ENCODE peak calls at places on chromosomes 11 and 22, in seven cellular contexts. One of them, this sample, is unnamed.

GRCh38 chr11:47886096-47886495 is 37.9 kb upstream of the NUP160 start:
- DNase-seq in HCT116: no peak
- DNase-seq in SK-N-SH: no peak
- DNase-seq in GM12878: no peak
- DNase-seq in H1: no peak
- DNase-seq in K562: no peak
- DNase-seq in HepG2: no peak
- DNase-seq in this sample: no peak

GRCh38 chr11:1854132-1854948 is 1.5 kb downstream of the LSP1 start:
- DNase-seq in HCT116: no peak
- DNase-seq in SK-N-SH: no peak
- DNase-seq in GM12878: peak
- DNase-seq in H1: no peak
- DNase-seq in K562: no peak
- DNase-seq in HepG2: no peak
- DNase-seq in this sample: no peak

GRCh38 chr22:36395061-36395849 is 7.5 kb upstream of the MYH9 start:
- DNase-seq in HCT116: no peak
- DNase-seq in SK-N-SH: no peak
- DNase-seq in GM12878: no peak
- DNase-seq in H1: no peak
- DNase-seq in K562: peak
- DNase-seq in HepG2: no peak
- DNase-seq in this sample: peak

GRCh38 chr11:32072872-32073661 is 17.8 kb upstream of the RCN1 start:
- DNase-seq in HCT116: no peak
- DNase-seq in SK-N-SH: peak
- DNase-seq in GM12878: no peak
- DNase-seq in H1: no peak
- DNase-seq in K562: no peak
- DNase-seq in HepG2: no peak
- DNase-seq in this sample: no peak

GRCh38 chr11:119696378-119697157 is 32.4 kb downstream of the NECTIN1 start:
- DNase-seq in HCT116: no peak
- DNase-seq in SK-N-SH: no peak
- DNase-seq in GM12878: no peak
- DNase-seq in H1: no peak
- DNase-seq in K562: peak
- DNase-seq in HepG2: no peak
- DNase-seq in this sample: peak

GRCh38 chr22:24230911-24231656 is 13.8 kb downstream of the GGT5 start:
- DNase-seq in HCT116: no peak
- DNase-seq in SK-N-SH: peak
- DNase-seq in GM12878: no peak
- DNase-seq in H1: peak
- DNase-seq in K562: peak
- DNase-seq in HepG2: no peak
- DNase-seq in this sample: no peak

GRCh38 chr22:30433773-30434172 is 8.2 kb downstream of the MTFP1 start:
- DNase-seq in HCT116: no peak
- DNase-seq in SK-N-SH: no peak
- DNase-seq in GM12878: no peak
- DNase-seq in H1: no peak
- DNase-seq in K562: no peak
- DNase-seq in HepG2: no peak
- DNase-seq in this sample: no peak

GRCh38 chr11:93536346-93536871 is 6.8 kb downstream of the SMCO4 start:
- DNase-seq in HCT116: no peak
- DNase-seq in SK-N-SH: no peak
- DNase-seq in GM12878: no peak
- DNase-seq in H1: no peak
- DNase-seq in K562: no peak
- DNase-seq in HepG2: no peak
- DNase-seq in this sample: no peak

GRCh38 chr11:94948070-94948617 is 25.2 kb downstream of the CWC15 start:
- DNase-seq in HCT116: no peak
- DNase-seq in SK-N-SH: no peak
- DNase-seq in GM12878: no peak
- DNase-seq in H1: no peak
- DNase-seq in K562: no peak
- DNase-seq in HepG2: no peak
- DNase-seq in this sample: no peak

GRCh38 chr11:57800444-57801184 is 39.0 kb downstream of the CTNND1 start:
- DNase-seq in HCT116: peak
- DNase-seq in SK-N-SH: peak
- DNase-seq in GM12878: peak
- DNase-seq in H1: no peak
- DNase-seq in K562: peak
- DNase-seq in HepG2: peak
- DNase-seq in this sample: peak
- TF ChIP-seq JUND in HCT116: no peak
- TF ChIP-seq JUND in SK-N-SH: no peak
- TF ChIP-seq JUND in GM12878: no peak
- TF ChIP-seq JUND in H1: peak
- TF ChIP-seq JUND in K562: no peak
- TF ChIP-seq JUND in HepG2: peak
- TF ChIP-seq JUND in this sample: peak

GRCh38 chr11:10050561-10050960 is 243.5 kb downstream of the SBF2 start:
- DNase-seq in HCT116: no peak
- DNase-seq in SK-N-SH: no peak
- DNase-seq in GM12878: no peak
- DNase-seq in H1: no peak
- DNase-seq in K562: no peak
- DNase-seq in HepG2: peak
- DNase-seq in this sample: peak
- TF ChIP-seq JUND in HCT116: no peak
- TF ChIP-seq JUND in SK-N-SH: no peak
- TF ChIP-seq JUND in GM12878: no peak
- TF ChIP-seq JUND in H1: no peak
- TF ChIP-seq JUND in K562: no peak
- TF ChIP-seq JUND in HepG2: no peak
- TF ChIP-seq JUND in this sample: peak

DNA sequence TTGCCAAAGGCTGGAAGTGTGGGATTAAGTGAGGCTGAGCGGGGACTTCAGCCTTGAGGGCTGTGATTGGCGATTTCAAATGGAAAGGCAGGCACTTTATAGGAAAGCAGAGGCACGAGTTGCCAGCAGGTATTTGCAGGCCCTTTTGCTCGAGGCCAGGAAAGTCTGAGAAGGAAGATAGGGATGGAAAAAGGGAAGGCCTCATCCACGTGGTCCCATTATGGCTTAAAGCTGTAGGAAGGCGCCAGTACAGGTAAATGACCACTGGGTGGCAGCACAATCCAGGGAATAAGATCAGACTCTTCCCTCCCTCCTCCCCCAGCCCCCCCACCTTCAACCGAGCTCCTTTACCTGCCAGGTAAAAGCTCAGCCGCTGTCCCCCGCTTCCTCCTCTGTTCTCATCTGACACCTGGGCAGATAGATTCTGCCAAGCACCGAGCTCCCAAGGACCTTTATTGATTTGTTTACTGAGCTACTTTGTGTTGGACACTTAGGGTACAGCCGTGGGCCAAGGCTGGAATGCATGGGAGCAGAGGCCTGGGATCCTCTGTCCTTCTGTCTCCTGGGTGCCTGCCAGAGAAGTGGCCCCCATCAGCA is 7.5 kb downstream of the P2RX3 start:
- DNase-seq in HCT116: peak
- DNase-seq in SK-N-SH: peak
- DNase-seq in GM12878: no peak
- DNase-seq in H1: no peak
- DNase-seq in K562: peak
- DNase-seq in HepG2: peak
- DNase-seq in this sample: peak
- TF ChIP-seq JUND in HCT116: no peak
- TF ChIP-seq JUND in SK-N-SH: no peak
- TF ChIP-seq JUND in GM12878: no peak
- TF ChIP-seq JUND in H1: no peak
- TF ChIP-seq JUND in K562: no peak
- TF ChIP-seq JUND in HepG2: no peak
- TF ChIP-seq JUND in this sample: no peak

DNA sequence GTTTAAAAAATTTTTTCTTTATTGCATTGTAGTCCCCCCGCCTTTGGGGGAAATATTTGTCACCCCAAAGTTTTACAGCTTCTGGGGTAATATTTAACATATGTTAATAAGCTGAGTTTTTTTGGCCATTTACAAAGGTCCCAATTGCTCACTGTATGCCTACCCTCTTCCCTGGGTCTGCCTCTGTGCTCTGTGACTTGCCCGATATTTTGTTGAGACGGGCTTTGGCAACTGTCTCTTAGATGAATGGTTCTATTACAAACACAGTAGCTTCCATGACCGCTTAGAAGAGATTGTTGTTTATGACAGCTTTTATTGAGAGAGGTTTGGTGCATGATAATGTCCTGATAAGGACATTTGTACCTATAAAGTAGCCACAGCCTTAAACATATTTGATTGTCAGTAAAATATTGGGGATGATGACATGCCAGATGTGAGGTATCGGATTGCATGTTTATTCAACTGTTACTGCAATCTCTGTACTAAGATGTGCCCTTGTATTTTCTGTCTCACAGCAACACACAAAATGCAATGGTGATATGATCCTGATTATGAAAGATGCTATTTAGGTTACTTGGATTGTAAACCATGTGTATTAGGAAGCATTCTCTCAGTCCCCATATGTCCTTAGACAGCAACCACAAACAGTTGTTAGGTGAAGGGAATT is 103.1 kb downstream of the TEAD1 start:
- DNase-seq in HCT116: no peak
- DNase-seq in SK-N-SH: peak
- DNase-seq in GM12878: no peak
- DNase-seq in H1: no peak
- DNase-seq in K562: no peak
- DNase-seq in HepG2: peak
- DNase-seq in this sample: no peak
- TF ChIP-seq JUND in HCT116: no peak
- TF ChIP-seq JUND in SK-N-SH: no peak
- TF ChIP-seq JUND in GM12878: no peak
- TF ChIP-seq JUND in H1: no peak
- TF ChIP-seq JUND in K562: no peak
- TF ChIP-seq JUND in HepG2: no peak
- TF ChIP-seq JUND in this sample: no peak

DNA sequence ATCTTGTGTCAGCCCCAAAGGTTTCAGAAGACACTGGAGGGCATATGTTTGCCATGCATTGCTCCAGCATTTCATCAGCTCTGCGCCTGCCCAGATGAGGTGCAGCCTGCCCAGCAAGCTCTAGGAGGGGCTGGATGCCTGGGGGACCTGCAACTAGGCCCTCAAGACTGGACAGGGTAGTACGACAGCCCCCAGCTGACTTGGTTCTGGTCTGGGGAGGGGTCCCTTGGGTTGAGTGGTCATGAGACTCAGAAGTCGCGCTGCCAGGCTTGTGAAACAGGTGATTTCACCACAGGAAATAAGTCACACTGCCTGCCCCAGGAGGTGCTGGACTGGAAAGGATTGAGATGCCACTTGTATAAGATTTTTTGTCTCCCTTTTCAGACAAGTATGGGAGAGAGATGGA is 23.4 kb downstream of the TPBGL start:
- DNase-seq in HCT116: no peak
- DNase-seq in SK-N-SH: no peak
- DNase-seq in GM12878: no peak
- DNase-seq in H1: no peak
- DNase-seq in K562: no peak
- DNase-seq in HepG2: no peak
- DNase-seq in this sample: no peak
- TF ChIP-seq JUND in HCT116: no peak
- TF ChIP-seq JUND in SK-N-SH: no peak
- TF ChIP-seq JUND in GM12878: no peak
- TF ChIP-seq JUND in H1: no peak
- TF ChIP-seq JUND in K562: no peak
- TF ChIP-seq JUND in HepG2: no peak
- TF ChIP-seq JUND in this sample: no peak

GRCh38 chr11:113118104-113118503 is 156.9 kb downstream of the NCAM1 start:
- DNase-seq in HCT116: no peak
- DNase-seq in SK-N-SH: no peak
- DNase-seq in GM12878: no peak
- DNase-seq in H1: no peak
- DNase-seq in K562: no peak
- DNase-seq in HepG2: no peak
- DNase-seq in this sample: no peak

GRCh38 chr11:113113801-113114451 is 152.7 kb downstream of the NCAM1 start:
- DNase-seq in HCT116: no peak
- DNase-seq in SK-N-SH: no peak
- DNase-seq in GM12878: no peak
- DNase-seq in H1: no peak
- DNase-seq in K562: no peak
- DNase-seq in HepG2: no peak
- DNase-seq in this sample: no peak

GRCh38 chr11:113111156-113111555 is 149.9 kb downstream of the NCAM1 start:
- DNase-seq in HCT116: no peak
- DNase-seq in SK-N-SH: peak
- DNase-seq in GM12878: no peak
- DNase-seq in H1: no peak
- DNase-seq in K562: no peak
- DNase-seq in HepG2: no peak
- DNase-seq in this sample: no peak

GRCh38 chr11:113110046-113110445 is 148.8 kb downstream of the NCAM1 start:
- DNase-seq in HCT116: no peak
- DNase-seq in SK-N-SH: no peak
- DNase-seq in GM12878: no peak
- DNase-seq in H1: no peak
- DNase-seq in K562: no peak
- DNase-seq in HepG2: no peak
- DNase-seq in this sample: no peak

GRCh38 chr11:113114452-113115027 is 153.3 kb downstream of the NCAM1 start:
- DNase-seq in HCT116: no peak
- DNase-seq in SK-N-SH: peak
- DNase-seq in GM12878: no peak
- DNase-seq in H1: peak
- DNase-seq in K562: no peak
- DNase-seq in HepG2: peak
- DNase-seq in this sample: peak
- TF ChIP-seq JUND in HCT116: no peak
- TF ChIP-seq JUND in SK-N-SH: no peak
- TF ChIP-seq JUND in GM12878: no peak
- TF ChIP-seq JUND in H1: no peak
- TF ChIP-seq JUND in K562: no peak
- TF ChIP-seq JUND in HepG2: no peak
- TF ChIP-seq JUND in this sample: no peak

GRCh38 chr22:45340323-45340722 is 30.6 kb downstream of the FAM118A start:
- DNase-seq in HCT116: no peak
- DNase-seq in SK-N-SH: no peak
- DNase-seq in GM12878: no peak
- DNase-seq in H1: no peak
- DNase-seq in K562: no peak
- DNase-seq in HepG2: no peak
- DNase-seq in this sample: no peak

GRCh38 chr22:45338795-45339194 is 29.1 kb downstream of the FAM118A start:
- DNase-seq in HCT116: no peak
- DNase-seq in SK-N-SH: no peak
- DNase-seq in GM12878: no peak
- DNase-seq in H1: no peak
- DNase-seq in K562: no peak
- DNase-seq in HepG2: no peak
- DNase-seq in this sample: no peak

GRCh38 chr22:45343143-45343542 is 33.4 kb downstream of the FAM118A start:
- DNase-seq in HCT116: no peak
- DNase-seq in SK-N-SH: no peak
- DNase-seq in GM12878: no peak
- DNase-seq in H1: no peak
- DNase-seq in K562: no peak
- DNase-seq in HepG2: no peak
- DNase-seq in this sample: no peak

GRCh38 chr22:45344339-45344738 is 34.6 kb downstream of the FAM118A start:
- DNase-seq in HCT116: no peak
- DNase-seq in SK-N-SH: no peak
- DNase-seq in GM12878: no peak
- DNase-seq in H1: no peak
- DNase-seq in K562: peak
- DNase-seq in HepG2: no peak
- DNase-seq in this sample: peak

GRCh38 chr22:45341503-45341902 is 31.8 kb downstream of the FAM118A start:
- DNase-seq in HCT116: no peak
- DNase-seq in SK-N-SH: no peak
- DNase-seq in GM12878: no peak
- DNase-seq in H1: no peak
- DNase-seq in K562: no peak
- DNase-seq in HepG2: no peak
- DNase-seq in this sample: no peak
- TF ChIP-seq JUND in HCT116: no peak
- TF ChIP-seq JUND in SK-N-SH: no peak
- TF ChIP-seq JUND in GM12878: no peak
- TF ChIP-seq JUND in H1: no peak
- TF ChIP-seq JUND in K562: no peak
- TF ChIP-seq JUND in HepG2: no peak
- TF ChIP-seq JUND in this sample: no peak